ENCODE peak calls at places on chromosome 17, in four cellular contexts. G, T, F and N are unnamed samples.

GRCh38 chr17:279776-280175 is 72.8 kb downstream of the RPH3AL start:
- DNase-seq in G (no peak), T (no peak), F (no peak), N (no peak)

GRCh38 chr17:51015145-51015558 is 105.5 kb downstream of the SPAG9 start:
- DNase-seq in G (no peak), T (no peak), F (no peak), N (no peak)

GRCh38 chr17:56171186-56171959 is 18.1 kb downstream of the ANKFN1 start:
- DNase-seq in G (no peak), T (no peak), F (no peak), N (no peak)

GRCh38 chr17:27407916-27408846 is 48.1 kb upstream of the KSR1 start:
- DNase-seq in G (no peak), T (no peak), F (no peak), N (no peak)

GRCh38 chr17:76120658-76121008 is 17.0 kb upstream of the EXOC7 start:
- DNase-seq in G (no peak), T (no peak), F (no peak), N (no peak)

GRCh38 chr17:76994237-76994637 is 126.0 kb downstream of the MGAT5B start:
- DNase-seq in G (no peak), T (no peak), F (peak), N (peak)

GRCh38 chr17:79619196-79619595 is 8.3 kb upstream of the RBFOX3 start:
- DNase-seq in G (no peak), T (no peak), F (no peak), N (no peak)

GRCh38 chr17:65418622-65419021 is 142.8 kb downstream of the AXIN2 start:
- DNase-seq in G (no peak), T (no peak), F (no peak), N (no peak)

GRCh38 chr17:67390646-67391480 is 13.8 kb downstream of the PITPNC1 start:
- DNase-seq in G (peak), T (no peak), F (peak), N (no peak)

GRCh38 chr17:5921919-5922318 is 148.3 kb upstream of the WSCD1 start:
- DNase-seq in G (no peak), T (no peak), F (no peak), N (no peak)

GRCh38 chr17:36890398-36891190 is 46.7 kb upstream of the LHX1 start:
- DNase-seq in G (no peak), T (no peak), F (peak), N (no peak)

GRCh38 chr17:28563475-28563874 is 7.8 kb downstream of the PIGS start:
- DNase-seq in G (no peak), T (no peak), F (no peak), N (no peak)

GRCh38 chr17:33674685-33675084 is 381.6 kb upstream of the ASIC2 start:
- DNase-seq in G (peak), T (peak), F (peak), N (peak)

GRCh38 chr17:44827863-44828262 is 2.2 kb downstream of the GJC1 start:
- DNase-seq in G (no peak), T (no peak), F (no peak), N (no peak)

GRCh38 chr17:6857904-6858303 is 26.4 kb upstream of the TEKT1 start:
- DNase-seq in G (no peak), T (no peak), F (no peak), N (no peak)

GRCh38 chr17:80025796-80026195 is 9.9 kb downstream of the TBC1D16 start:
- DNase-seq in G (no peak), T (no peak), F (no peak), N (no peak)